ENCODE peak calls at places on chromosomes 6 and 20, in ten cellular contexts. G, C, Y, E, M, Q, V, H, W and X are unnamed samples.
A peak's percentile ranks its signal among the peaks of the same experiment; 100 is the strongest.

GRCh38 chr6:26172496-26172958 is 85.3 kb downstream of the HFE start:
- DNase-seq in G (peak; percentile 65), C (no peak), Y (peak; percentile 52), E (no peak), M (peak; percentile 36), Q (peak; percentile 54), V (no peak), H (no peak), W (no peak), X (no peak)

GRCh38 chr6:142671791-142672190 is 273.2 kb downstream of the HIVEP2 start:
- DNase-seq in G (no peak), C (no peak), Y (no peak), E (no peak), M (no peak), Q (no peak), V (no peak), H (no peak), W (no peak), X (peak; percentile 9)

GRCh38 chr20:46004813-46005505 is 3.7 kb upstream of the MMP9 start:
- DNase-seq in G (peak; percentile 68), C (no peak), Y (no peak), E (no peak), M (no peak), Q (peak; percentile 89), V (no peak), H (no peak), W (no peak), X (no peak)

GRCh38 chr20:17655865-17656489 is 26.1 kb downstream of the RRBP1 start:
- DNase-seq in G (no peak), C (no peak), Y (peak; percentile 69), E (no peak), M (no peak), Q (peak; percentile 70), V (no peak), H (no peak), W (no peak), X (no peak)

GRCh38 chr6:14910692-14911547 is 334.9 kb upstream of the JARID2 start:
- DNase-seq in G (peak; percentile 85), C (peak; percentile 64), Y (no peak), E (no peak), M (no peak), Q (no peak), V (no peak), H (no peak), W (no peak), X (peak; percentile 62)

GRCh38 chr20:5216663-5217062 is 89.9 kb downstream of the CDS2 start:
- DNase-seq in G (no peak), C (no peak), Y (no peak), E (no peak), M (no peak), Q (peak; percentile 17), V (no peak), H (no peak), W (no peak), X (no peak)

GRCh38 chr6:12545837-12546658 is 170.5 kb upstream of the PHACTR1 start:
- DNase-seq in G (no peak), C (no peak), Y (peak; percentile 94), E (peak; percentile 43), M (no peak), Q (no peak), V (no peak), H (no peak), W (peak; percentile 70), X (no peak)

GRCh38 chr6:99613398-99613704 is 6.7 kb downstream of the PRDM13 start:
- DNase-seq in G (peak; percentile 24), C (peak; percentile 75), Y (peak; percentile 19), E (no peak), M (no peak), Q (peak; percentile 81), V (peak; percentile 79), H (peak; percentile 57), W (no peak), X (peak; percentile 81)

GRCh38 chr20:42359617-42360016 is 741.4 kb upstream of the CHD6 start:
- DNase-seq in G (no peak), C (no peak), Y (no peak), E (no peak), M (no peak), Q (no peak), V (no peak), H (no peak), W (no peak), X (no peak)

GRCh38 chr6:37409501-37409900 is 23.5 kb upstream of the CMTR1 start:
- DNase-seq in G (no peak), C (no peak), Y (no peak), E (no peak), M (no peak), Q (no peak), V (no peak), H (no peak), W (no peak), X (no peak)

GRCh38 chr6:37406942-37407341 is 26.1 kb upstream of the CMTR1 start:
- DNase-seq in G (no peak), C (no peak), Y (no peak), E (no peak), M (no peak), Q (no peak), V (no peak), H (no peak), W (no peak), X (no peak)

DNA sequence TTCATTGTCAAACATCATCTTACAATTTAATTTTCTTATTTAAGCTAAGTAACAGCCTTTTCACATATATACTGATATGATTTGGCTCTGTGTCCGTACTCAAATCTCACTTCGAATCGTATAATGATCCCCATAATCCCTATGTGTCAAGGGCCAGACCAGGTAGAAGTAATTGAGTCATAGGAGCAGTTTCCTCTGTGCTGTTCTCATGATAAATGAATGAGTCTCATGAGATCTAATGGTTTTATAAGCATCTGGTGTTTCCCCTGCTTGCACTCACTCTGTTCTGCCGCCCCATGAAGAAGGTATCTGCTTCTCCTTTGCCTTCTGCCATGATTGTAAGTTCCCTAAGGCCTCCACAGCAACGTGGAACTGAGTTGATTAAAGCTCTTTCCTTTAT is 25.1 kb upstream of the CMTR1 start:
- DNase-seq in G (no peak), C (no peak), Y (no peak), E (no peak), M (no peak), Q (no peak), V (no peak), H (no peak), W (no peak), X (no peak)
- TF ChIP-seq CTCF in G (no peak), C (no peak), Y (no peak), E (no peak), M (no peak), Q (no peak), V (no peak), H (no peak), W (no peak), X (no peak)

GRCh38 chr20:36306557-36307411 is 645 bp downstream of the DLGAP4 start:
- DNase-seq in G (no peak), C (no peak), Y (no peak), E (no peak), M (no peak), Q (peak; percentile 45), V (peak; percentile 38), H (no peak), W (no peak), X (no peak)

GRCh38 chr20:36307412-36308317 is 1.5 kb downstream of the DLGAP4 start:
- DNase-seq in G (no peak), C (no peak), Y (no peak), E (no peak), M (no peak), Q (peak; percentile 38), V (no peak), H (no peak), W (no peak), X (no peak)

GRCh38 chr20:36303831-36304230 is 2.3 kb upstream of the DLGAP4 start:
- DNase-seq in G (no peak), C (peak; percentile 5), Y (no peak), E (no peak), M (no peak), Q (no peak), V (no peak), H (no peak), W (no peak), X (no peak)

GRCh38 chr20:36304786-36305495 is 1.2 kb upstream of the DLGAP4 start:
- DNase-seq in G (no peak), C (no peak), Y (no peak), E (no peak), M (no peak), Q (no peak), V (no peak), H (no peak), W (no peak), X (no peak)

GRCh38 chr20:36305602-36306556 is at the start of gene DLGAP4:
- DNase-seq in G (no peak), C (peak; percentile 14), Y (no peak), E (no peak), M (no peak), Q (peak; percentile 72), V (peak; percentile 63), H (no peak), W (no peak), X (no peak)
- TF ChIP-seq CTCF in G (no peak), C (no peak), Y (no peak), E (no peak), M (no peak), Q (peak; percentile 42), V (no peak), H (no peak), W (no peak), X (no peak)

GRCh38 chr6:11265932-11266331 is 33.5 kb upstream of the NEDD9 start:
- DNase-seq in G (no peak), C (no peak), Y (no peak), E (no peak), M (no peak), Q (no peak), V (no peak), H (no peak), W (no peak), X (no peak)

GRCh38 chr6:11263185-11263817 is 30.8 kb upstream of the NEDD9 start:
- DNase-seq in G (no peak), C (no peak), Y (peak; percentile 85), E (peak; percentile 43), M (peak; percentile 72), Q (no peak), V (no peak), H (no peak), W (peak; percentile 46), X (no peak)

GRCh38 chr6:11260249-11261038 is 28.0 kb upstream of the NEDD9 start:
- DNase-seq in G (no peak), C (no peak), Y (no peak), E (no peak), M (no peak), Q (no peak), V (no peak), H (no peak), W (no peak), X (no peak)

GRCh38 chr6:11262231-11262630 is 29.8 kb upstream of the NEDD9 start:
- DNase-seq in G (no peak), C (no peak), Y (peak; percentile 44), E (no peak), M (peak; percentile 57), Q (no peak), V (no peak), H (no peak), W (no peak), X (no peak)

GRCh38 chr6:11264100-11264499 is 31.6 kb upstream of the NEDD9 start:
- DNase-seq in G (no peak), C (no peak), Y (no peak), E (no peak), M (no peak), Q (peak; percentile 62), V (no peak), H (no peak), W (no peak), X (no peak)
- TF ChIP-seq CTCF in G (peak; percentile 40), C (no peak), Y (no peak), E (no peak), M (no peak), Q (peak; percentile 69), V (no peak), H (no peak), W (peak; percentile 28), X (no peak)

GRCh38 chr20:957544-957943 is 41.4 kb upstream of the ANGPT4 start:
- DNase-seq in G (no peak), C (no peak), Y (no peak), E (no peak), M (no peak), Q (peak; percentile 49), V (no peak), H (no peak), W (peak; percentile 19), X (peak; percentile 44)
- TF ChIP-seq CTCF in G (no peak), C (no peak), Y (no peak), E (peak; percentile 22), M (no peak), Q (no peak), V (no peak), H (peak; percentile 29), W (peak; percentile 46), X (no peak)